ENCODE peak calls at places on chromosomes 6 and 20, in seven cellular contexts. One of them, this sample, is unnamed.

GRCh38 chr6:56482525-56482924 is 160.2 kb downstream of the DST start:
- DNase-seq in uterus: no peak
- DNase-seq in sigmoid colon: no peak
- DNase-seq in testis: no peak
- DNase-seq in prostate gland: no peak
- DNase-seq in A549: no peak
- DNase-seq in IMR-90: no peak
- DNase-seq in this sample: peak

GRCh38 chr6:152296648-152297376 is 340.4 kb downstream of the SYNE1 start:
- DNase-seq in uterus: no peak
- DNase-seq in sigmoid colon: no peak
- DNase-seq in testis: no peak
- DNase-seq in prostate gland: no peak
- DNase-seq in A549: no peak
- DNase-seq in IMR-90: peak
- DNase-seq in this sample: no peak

GRCh38 chr6:150759500-150759899 is 106.0 kb upstream of the MTHFD1L start:
- DNase-seq in uterus: no peak
- DNase-seq in sigmoid colon: no peak
- DNase-seq in testis: no peak
- DNase-seq in prostate gland: no peak
- DNase-seq in A549: no peak
- DNase-seq in IMR-90: no peak
- DNase-seq in this sample: no peak

GRCh38 chr6:28134015-28134414 is 7.7 kb upstream of the ZKSCAN8 start:
- DNase-seq in uterus: no peak
- DNase-seq in sigmoid colon: no peak
- DNase-seq in testis: peak
- DNase-seq in prostate gland: no peak
- DNase-seq in A549: peak
- DNase-seq in IMR-90: peak
- DNase-seq in this sample: no peak

GRCh38 chr6:4776493-4776966 is 326 bp downstream of the CDYL start:
- DNase-seq in uterus: peak
- DNase-seq in sigmoid colon: peak
- DNase-seq in testis: peak
- DNase-seq in prostate gland: no peak
- DNase-seq in A549: no peak
- DNase-seq in IMR-90: no peak
- DNase-seq in this sample: no peak

GRCh38 chr6:7157752-7158616 is 50.2 kb downstream of the RREB1 start:
- DNase-seq in uterus: no peak
- DNase-seq in sigmoid colon: no peak
- DNase-seq in testis: no peak
- DNase-seq in prostate gland: no peak
- DNase-seq in A549: no peak
- DNase-seq in IMR-90: peak
- DNase-seq in this sample: no peak

GRCh38 chr6:115896538-115897129 is 164.1 kb downstream of the FRK start:
- DNase-seq in uterus: no peak
- DNase-seq in sigmoid colon: no peak
- DNase-seq in testis: no peak
- DNase-seq in prostate gland: no peak
- DNase-seq in A549: peak
- DNase-seq in IMR-90: peak
- DNase-seq in this sample: peak

GRCh38 chr6:51949451-51949850 is 138.0 kb downstream of the PKHD1 start:
- DNase-seq in uterus: no peak
- DNase-seq in sigmoid colon: no peak
- DNase-seq in testis: no peak
- DNase-seq in prostate gland: no peak
- DNase-seq in A549: no peak
- DNase-seq in IMR-90: no peak
- DNase-seq in this sample: no peak

GRCh38 chr6:3765415-3765814 is 13.9 kb upstream of the PXDC1 start:
- DNase-seq in uterus: no peak
- DNase-seq in sigmoid colon: no peak
- DNase-seq in testis: no peak
- DNase-seq in prostate gland: no peak
- DNase-seq in A549: no peak
- DNase-seq in IMR-90: no peak
- DNase-seq in this sample: no peak

GRCh38 chr20:3925113-3925695 is 36.0 kb downstream of the PANK2 start:
- DNase-seq in uterus: no peak
- DNase-seq in sigmoid colon: no peak
- DNase-seq in testis: no peak
- DNase-seq in prostate gland: no peak
- DNase-seq in A549: no peak
- DNase-seq in IMR-90: no peak
- DNase-seq in this sample: no peak

GRCh38 chr20:3922983-3923339 is 33.8 kb downstream of the PANK2 start:
- DNase-seq in uterus: no peak
- DNase-seq in sigmoid colon: no peak
- DNase-seq in testis: no peak
- DNase-seq in prostate gland: no peak
- DNase-seq in A549: no peak
- DNase-seq in IMR-90: no peak
- DNase-seq in this sample: no peak

GRCh38 chr20:3923818-3924217 is 34.6 kb downstream of the PANK2 start:
- DNase-seq in uterus: no peak
- DNase-seq in sigmoid colon: no peak
- DNase-seq in testis: no peak
- DNase-seq in prostate gland: no peak
- DNase-seq in A549: no peak
- DNase-seq in IMR-90: peak
- DNase-seq in this sample: no peak

GRCh38 chr20:3925899-3926638 is 36.9 kb downstream of the PANK2 start:
- DNase-seq in uterus: no peak
- DNase-seq in sigmoid colon: no peak
- DNase-seq in testis: no peak
- DNase-seq in prostate gland: no peak
- DNase-seq in A549: no peak
- DNase-seq in IMR-90: no peak
- DNase-seq in this sample: no peak

GRCh38 chr20:3924304-3925112 is 35.3 kb downstream of the PANK2 start:
- DNase-seq in uterus: no peak
- DNase-seq in sigmoid colon: no peak
- DNase-seq in testis: peak
- DNase-seq in prostate gland: no peak
- DNase-seq in A549: no peak
- DNase-seq in IMR-90: no peak
- DNase-seq in this sample: no peak
- TF ChIP-seq POLR2A in uterus: no peak
- TF ChIP-seq POLR2A in sigmoid colon: no peak
- TF ChIP-seq POLR2A in testis: no peak
- TF ChIP-seq POLR2A in prostate gland: no peak
- TF ChIP-seq POLR2A in A549: no peak
- TF ChIP-seq POLR2A in IMR-90: no peak
- TF ChIP-seq POLR2A in this sample: no peak

DNA sequence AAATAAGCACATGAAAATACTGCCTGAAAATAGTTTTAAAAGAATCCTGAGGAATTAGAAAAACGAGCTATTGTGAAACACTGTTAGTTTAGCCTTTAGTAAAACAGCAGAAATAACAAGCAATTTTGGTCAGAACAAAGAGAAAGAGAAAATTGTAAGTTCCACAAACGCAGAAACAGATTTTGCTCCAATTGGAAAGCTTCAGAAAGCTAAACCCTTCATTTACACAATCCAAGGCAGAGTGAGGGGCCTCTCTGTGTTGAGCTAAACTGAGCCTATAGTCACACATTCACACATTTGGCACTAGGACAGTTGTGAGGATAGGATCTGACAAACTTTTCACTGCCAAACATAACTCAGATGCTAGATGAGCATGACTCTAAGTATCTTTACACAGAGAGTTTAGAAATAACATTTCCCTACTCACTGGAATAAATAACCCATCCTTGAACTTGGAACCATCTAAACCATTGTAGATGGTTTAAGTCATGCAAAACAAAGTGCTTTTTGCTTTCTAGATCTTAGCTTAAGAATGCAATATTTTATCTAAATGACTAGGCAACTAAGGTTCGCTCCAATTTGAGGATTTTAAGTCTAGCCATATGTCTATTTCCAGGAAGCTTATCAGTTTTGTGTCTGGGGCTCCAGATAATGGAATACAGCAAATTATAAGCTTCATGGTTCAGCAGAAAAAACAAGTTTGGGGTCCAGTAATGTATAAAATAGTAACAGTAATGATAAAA is 122.6 kb downstream of the SGK1 start:
- DNase-seq in uterus: no peak
- DNase-seq in sigmoid colon: no peak
- DNase-seq in testis: no peak
- DNase-seq in prostate gland: no peak
- DNase-seq in A549: no peak
- DNase-seq in IMR-90: peak
- DNase-seq in this sample: no peak
- H3K27ac ChIP-seq in uterus: no peak
- H3K27ac ChIP-seq in sigmoid colon: no peak
- H3K27ac ChIP-seq in testis: peak
- H3K27ac ChIP-seq in prostate gland: no peak
- H3K27ac ChIP-seq in A549: peak
- H3K27ac ChIP-seq in IMR-90: peak
- H3K27ac ChIP-seq in this sample: no peak

DNA sequence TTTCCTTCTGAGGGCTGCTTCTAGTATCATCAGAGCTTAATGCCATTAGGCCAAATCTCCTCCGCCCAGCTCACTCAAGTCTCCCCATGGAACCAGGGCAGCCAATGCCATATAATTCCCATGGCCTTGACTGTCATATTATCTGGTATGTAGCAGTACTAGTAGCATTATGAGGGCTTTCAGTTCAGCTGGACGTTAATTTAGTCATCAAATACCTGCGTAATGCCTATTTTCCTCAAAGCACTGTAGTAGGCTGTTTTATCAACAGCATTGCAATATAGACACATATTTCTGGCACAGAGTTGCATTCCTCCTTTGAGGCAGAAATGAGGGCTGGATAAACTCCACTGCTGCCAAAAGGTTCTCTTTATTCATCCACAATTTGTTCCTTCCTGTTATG is 1.7 kb downstream of the KCTD20 start:
- DNase-seq in uterus: no peak
- DNase-seq in sigmoid colon: no peak
- DNase-seq in testis: no peak
- DNase-seq in prostate gland: no peak
- DNase-seq in A549: no peak
- DNase-seq in IMR-90: peak
- DNase-seq in this sample: no peak
- TF ChIP-seq POLR2A in uterus: no peak
- TF ChIP-seq POLR2A in sigmoid colon: no peak
- TF ChIP-seq POLR2A in testis: no peak
- TF ChIP-seq POLR2A in prostate gland: no peak
- TF ChIP-seq POLR2A in A549: no peak
- TF ChIP-seq POLR2A in IMR-90: peak
- TF ChIP-seq POLR2A in this sample: no peak

DNA sequence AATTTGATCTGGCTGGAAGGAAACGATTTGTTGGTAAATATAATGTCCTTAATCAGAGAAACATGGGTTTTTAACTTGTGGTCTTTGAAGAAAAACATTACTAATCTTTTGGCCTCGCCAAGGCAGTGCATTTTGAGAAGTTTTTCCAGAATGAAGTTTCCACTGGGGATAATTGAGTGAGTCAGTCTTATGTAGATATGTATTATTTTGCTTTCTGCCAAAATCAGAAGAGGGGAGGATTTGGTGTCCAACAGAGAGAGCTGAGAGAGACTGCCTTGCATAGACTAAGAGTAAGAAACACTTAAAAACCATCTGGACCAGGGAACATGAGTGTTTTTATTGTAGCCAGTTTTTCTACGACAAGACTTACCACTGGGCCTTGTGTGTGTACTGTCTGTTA is 80.0 kb downstream of the FNDC1 start:
- DNase-seq in uterus: no peak
- DNase-seq in sigmoid colon: no peak
- DNase-seq in testis: no peak
- DNase-seq in prostate gland: no peak
- DNase-seq in A549: no peak
- DNase-seq in IMR-90: no peak
- DNase-seq in this sample: no peak
- H3K27ac ChIP-seq in uterus: no peak
- H3K27ac ChIP-seq in sigmoid colon: no peak
- H3K27ac ChIP-seq in testis: no peak
- H3K27ac ChIP-seq in prostate gland: no peak
- H3K27ac ChIP-seq in A549: no peak
- H3K27ac ChIP-seq in IMR-90: no peak
- H3K27ac ChIP-seq in this sample: no peak